ENCODE peak calls at places on chromosomes 6 and 20, in eight cellular contexts. B is left ventricle myocardium inferior; Q is GM23338; C is CD8-positive, alpha-beta memory T cell; S is GM06990; D is heart left ventricle; E is ascending aorta; J is CD8-positive, alpha-beta T cell. T is an unnamed sample. For H3K36me3, the result is how much of the 10 kb centered on the place peaks cover.

GRCh38 chr6:27494987-27495385 is 22.1 kb upstream of the ZNF184 start:
- DNase-seq in B (no peak), Q (no peak), C (no peak), S (no peak), D (no peak), E (no peak), J (no peak), T (no peak)

GRCh38 chr20:40489886-40490285 is 199.2 kb downstream of the MAFB start:
- DNase-seq in B (no peak), Q (no peak), C (no peak), S (no peak), D (no peak), E (no peak), J (no peak), T (no peak)

GRCh38 chr6:33702345-33702977 is 9.0 kb downstream of the UQCC2 start:
- DNase-seq in B (no peak), Q (peak), C (no peak), S (no peak), D (peak), E (no peak), J (no peak), T (peak)

GRCh38 chr6:139925894-139926641 is 551.6 kb upstream of the CITED2 start:
- DNase-seq in B (no peak), Q (no peak), C (no peak), S (no peak), D (peak), E (no peak), J (no peak), T (no peak)

GRCh38 chr20:62774762-62775161 is 21.5 kb upstream of the MRGBP start:
- DNase-seq in B (no peak), Q (no peak), C (no peak), S (no peak), D (no peak), E (no peak), J (no peak), T (no peak)

GRCh38 chr6:114564302-114564933 is 221.6 kb upstream of the HS3ST5 start:
- DNase-seq in B (no peak), Q (peak), C (no peak), S (no peak), D (no peak), E (no peak), J (no peak), T (no peak)

GRCh38 chr6:3867616-3868502 is 18.7 kb downstream of the FAM50B start:
- DNase-seq in B (no peak), Q (no peak), C (no peak), S (no peak), D (no peak), E (no peak), J (peak), T (no peak)

GRCh38 chr6:170073846-170074245 is 217.0 kb downstream of the DLL1 start:
- DNase-seq in B (no peak), Q (no peak), C (no peak), S (no peak), D (no peak), E (peak), J (peak), T (no peak)

GRCh38 chr6:105592329-105592728 is 189.4 kb upstream of the PREP start:
- DNase-seq in B (no peak), Q (no peak), C (no peak), S (no peak), D (no peak), E (no peak), J (no peak), T (no peak)

GRCh38 chr20:50865114-50865513 is 66.1 kb downstream of the ADNP start:
- DNase-seq in B (no peak), Q (no peak), C (no peak), S (no peak), D (no peak), E (no peak), J (no peak), T (no peak)
- H3K36me3 ChIP-seq in B (under half), Q (under half), C (under half), S (under half), D (under half), E (under half), J (under half), T (under half)

GRCh38 chr6:15152720-15153119 is 93.1 kb upstream of the JARID2 start:
- DNase-seq in B (no peak), Q (no peak), C (no peak), S (no peak), D (no peak), E (no peak), J (no peak), T (no peak)
- H3K36me3 ChIP-seq in B (under half), Q (under half), C (under half), S (under half), D (under half), E (under half), J (under half), T (under half)

DNA sequence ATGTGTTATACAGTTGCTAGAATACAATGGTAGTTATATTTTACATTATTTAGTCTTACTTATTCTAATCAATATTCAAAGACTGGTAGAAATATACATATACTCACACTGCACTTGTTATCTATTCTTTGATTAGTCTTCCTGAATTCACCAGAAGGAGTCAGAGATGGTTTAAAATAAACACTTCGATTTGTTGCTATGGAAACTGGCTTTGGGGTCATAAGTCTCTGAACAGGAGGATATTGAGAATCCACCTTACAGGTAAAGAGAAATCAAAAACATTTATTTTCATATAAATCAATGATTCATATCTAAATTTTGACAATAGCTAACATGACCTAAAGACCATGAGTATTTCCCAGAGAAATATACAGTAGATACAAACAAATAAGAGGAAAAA is 41.6 kb downstream of the NUP153 start:
- DNase-seq in B (no peak), Q (no peak), C (no peak), S (no peak), D (no peak), E (no peak), J (no peak), T (no peak)
- H3K36me3 ChIP-seq in B (half or more), Q (half or more), C (under half), S (under half), D (half or more), E (under half), J (under half), T (under half)

GRCh38 chr20:36432096-36432495 is 109.2 kb upstream of the MYL9 start:
- DNase-seq in B (no peak), Q (no peak), C (no peak), S (no peak), D (no peak), E (no peak), J (no peak), T (no peak)
- H3K36me3 ChIP-seq in B (under half), Q (under half), C (under half), S (under half), D (under half), E (under half), J (under half), T (under half)

GRCh38 chr6:145947108-145947507 is 17.1 kb downstream of the SHPRH start:
- DNase-seq in B (no peak), Q (no peak), C (no peak), S (no peak), D (no peak), E (no peak), J (no peak), T (no peak)
- H3K36me3 ChIP-seq in B (half or more), Q (half or more), C (under half), S (under half), D (half or more), E (under half), J (under half), T (under half)

DNA sequence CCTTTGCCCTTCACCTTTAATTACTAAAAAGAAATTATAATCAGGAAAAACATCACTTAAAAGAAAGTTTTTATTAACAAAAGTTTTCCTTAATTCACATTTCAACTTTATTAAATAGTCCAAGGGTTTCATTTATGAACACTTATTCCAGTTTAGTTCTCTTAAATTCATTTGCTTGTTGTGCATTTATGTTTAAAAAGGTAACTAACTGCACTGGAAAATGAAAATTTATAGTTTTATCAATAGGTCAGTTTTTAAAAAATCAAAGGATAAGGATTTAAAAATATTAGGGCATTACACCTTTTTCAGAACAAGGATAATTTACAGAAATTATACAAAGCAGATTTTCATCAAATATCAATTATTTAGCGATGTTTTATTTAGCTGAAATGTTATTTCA is 958 bp upstream of the ATP5F1E start:
- DNase-seq in B (no peak), Q (no peak), C (no peak), S (no peak), D (no peak), E (no peak), J (no peak), T (no peak)
- H3K36me3 ChIP-seq in B (half or more), Q (half or more), C (under half), S (under half), D (half or more), E (under half), J (under half), T (under half)

GRCh38 chr6:30611150-30611855 is 5.7 kb downstream of the PPP1R10 start:
- DNase-seq in B (no peak), Q (no peak), C (no peak), S (no peak), D (no peak), E (no peak), J (no peak), T (no peak)
- H3K36me3 ChIP-seq in B (under half), Q (under half), C (under half), S (under half), D (under half), E (under half), J (under half), T (under half)

DNA sequence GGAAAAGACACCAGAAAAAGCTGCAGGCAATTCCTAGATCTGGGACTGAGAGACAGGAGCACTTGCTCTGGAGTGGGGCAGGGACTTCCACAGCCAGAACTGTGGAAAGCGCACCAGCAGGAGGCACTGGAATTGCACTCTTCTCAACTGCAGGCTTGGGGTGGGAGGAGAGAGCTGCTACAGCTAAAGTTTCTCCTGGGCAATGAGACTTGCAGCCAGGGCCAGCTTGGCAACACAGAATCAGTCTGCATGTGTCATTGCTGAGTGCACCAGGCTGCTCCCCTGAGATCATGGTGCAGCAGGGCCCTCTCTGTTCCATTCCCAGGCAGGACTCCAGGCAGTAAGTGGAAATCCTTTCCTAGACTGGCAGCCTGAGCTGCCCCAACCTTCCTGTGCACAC is 145.8 kb downstream of the INSM1 start:
- DNase-seq in B (no peak), Q (no peak), C (no peak), S (no peak), D (no peak), E (no peak), J (no peak), T (no peak)
- H3K36me3 ChIP-seq in B (half or more), Q (under half), C (under half), S (under half), D (half or more), E (under half), J (under half), T (under half)

T was measured in H7.